ENCODE peak calls at places on chromosome 1, in nine cellular contexts. N is HepG2, B is GM12878, O is H1, E is transverse colon, X is upper lobe of left lung, W is K562, I is suprapubic skin, Y is stomach. Q is an unnamed sample.

GRCh38 chr1:93704063-93704462 is 22.4 kb upstream of the BCAR3 start:
- DNase-seq in N (no peak), B (peak; percentile 89), O (no peak), E (peak; percentile 27), X (no peak), W (no peak), I (no peak), Y (no peak), Q (peak; percentile 52)

GRCh38 chr1:224454337-224455055 is 19.9 kb upstream of the WDR26 start:
- DNase-seq in N (peak; percentile 77), B (no peak), O (no peak), E (peak; percentile 59), X (peak; percentile 57), W (no peak), I (no peak), Y (no peak), Q (no peak)

GRCh38 chr1:60612790-60613189 is 469.6 kb upstream of the NFIA start:
- DNase-seq in N (no peak), B (no peak), O (no peak), E (no peak), X (no peak), W (no peak), I (no peak), Y (no peak), Q (no peak)

GRCh38 chr1:51583532-51583931 is 33.4 kb upstream of the OSBPL9 start:
- DNase-seq in N (peak; percentile 19), B (no peak), O (no peak), E (no peak), X (peak; percentile 27), W (peak; percentile 28), I (peak; percentile 62), Y (peak; percentile 27), Q (peak; percentile 75)

GRCh38 chr1:216815239-216815955 is 92.2 kb upstream of the ESRRG start:
- DNase-seq in N (no peak), B (no peak), O (no peak), E (no peak), X (no peak), W (no peak), I (peak; percentile 57), Y (no peak), Q (no peak)

GRCh38 chr1:147840909-147841308 is 61.7 kb upstream of the GJA8 start:
- DNase-seq in N (no peak), B (no peak), O (no peak), E (no peak), X (no peak), W (peak; percentile 61), I (no peak), Y (no peak), Q (no peak)

GRCh38 chr1:208254862-208255261 is 10.7 kb upstream of the PLXNA2 start:
- DNase-seq in N (no peak), B (no peak), O (no peak), E (no peak), X (no peak), W (no peak), I (no peak), Y (no peak), Q (no peak)

GRCh38 chr1:54800899-54801759 is at the start of gene TTC22:
- DNase-seq in N (no peak), B (peak; percentile 35), O (peak; percentile 73), E (peak; percentile 88), X (peak; percentile 84), W (peak; percentile 68), I (peak; percentile 72), Y (peak; percentile 83), Q (peak; percentile 76)

GRCh38 chr1:10841059-10841458 is 44.6 kb upstream of the CASZ1 start:
- DNase-seq in N (no peak), B (no peak), O (no peak), E (no peak), X (no peak), W (no peak), I (no peak), Y (no peak), Q (no peak)

GRCh38 chr1:10848109-10848684 is 51.8 kb upstream of the CASZ1 start:
- DNase-seq in N (peak; percentile 71), B (no peak), O (no peak), E (no peak), X (no peak), W (no peak), I (no peak), Y (peak; percentile 49), Q (no peak)

GRCh38 chr1:10839188-10839770 is 42.8 kb upstream of the CASZ1 start:
- DNase-seq in N (no peak), B (no peak), O (no peak), E (no peak), X (no peak), W (no peak), I (no peak), Y (no peak), Q (no peak)

GRCh38 chr1:10838541-10838940 is 42.1 kb upstream of the CASZ1 start:
- DNase-seq in N (no peak), B (no peak), O (peak; percentile 52), E (no peak), X (no peak), W (no peak), I (no peak), Y (no peak), Q (no peak)

DNA sequence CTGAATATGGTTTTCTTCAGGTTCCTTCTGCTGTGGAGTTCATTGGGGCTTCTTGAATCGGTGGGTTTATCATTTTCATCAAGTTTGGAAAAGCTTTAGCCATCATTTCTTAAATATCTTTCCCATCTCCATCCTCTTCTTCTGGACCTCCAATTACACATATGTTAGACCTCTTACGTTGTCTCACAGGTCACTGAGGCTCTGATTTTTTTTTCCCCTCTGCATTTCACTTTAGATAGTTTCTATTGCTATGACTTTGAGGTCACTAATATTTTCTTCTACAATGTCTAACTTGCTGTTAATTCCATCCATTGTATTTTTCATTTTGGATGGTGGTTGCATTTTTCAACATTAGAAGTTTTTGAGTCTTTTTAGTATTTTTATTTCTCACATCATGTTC is 47.3 kb upstream of the CASZ1 start:
- DNase-seq in N (no peak), B (no peak), O (no peak), E (no peak), X (no peak), W (no peak), I (no peak), Y (no peak), Q (no peak)
- TF ChIP-seq EP300 in N (no peak), B (no peak), O (no peak), E (no peak), X (no peak), W (no peak), I (no peak), Y (no peak), Q (no peak)

GRCh38 chr1:228463009-228463558 is 24.1 kb upstream of the RNF187 start:
- DNase-seq in N (no peak), B (no peak), O (no peak), E (no peak), X (no peak), W (no peak), I (no peak), Y (no peak), Q (peak; percentile 10)

GRCh38 chr1:228463559-228464455 is 23.4 kb upstream of the RNF187 start:
- DNase-seq in N (no peak), B (no peak), O (peak; percentile 82), E (peak; percentile 39), X (no peak), W (peak; percentile 96), I (no peak), Y (peak; percentile 27), Q (peak; percentile 68)

GRCh38 chr1:228465571-228466146 is 21.5 kb upstream of the RNF187 start:
- DNase-seq in N (no peak), B (no peak), O (no peak), E (no peak), X (no peak), W (no peak), I (no peak), Y (no peak), Q (no peak)

GRCh38 chr1:228465134-228465533 is 22.0 kb upstream of the RNF187 start:
- DNase-seq in N (no peak), B (no peak), O (no peak), E (no peak), X (no peak), W (no peak), I (no peak), Y (no peak), Q (no peak)

GRCh38 chr1:228464487-228464983 is 22.6 kb upstream of the RNF187 start:
- DNase-seq in N (no peak), B (no peak), O (peak; percentile 84), E (peak; percentile 69), X (peak; percentile 52), W (no peak), I (peak; percentile 76), Y (peak; percentile 50), Q (peak; percentile 78)
- TF ChIP-seq POLR2AphosphoS5 in N (no peak), B (no peak), O (no peak), E (no peak), X (no peak), W (no peak), I (no peak), Y (no peak), Q (no peak)

GRCh38 chr1:90142697-90143096 is 147.8 kb downstream of the ZNF326 start:
- DNase-seq in N (no peak), B (no peak), O (no peak), E (no peak), X (no peak), W (no peak), I (no peak), Y (no peak), Q (no peak)

GRCh38 chr1:90143522-90144050 is 148.7 kb downstream of the ZNF326 start:
- DNase-seq in N (no peak), B (no peak), O (no peak), E (no peak), X (no peak), W (no peak), I (no peak), Y (no peak), Q (no peak)

GRCh38 chr1:90135306-90135705 is 140.4 kb downstream of the ZNF326 start:
- DNase-seq in N (no peak), B (no peak), O (no peak), E (no peak), X (no peak), W (no peak), I (no peak), Y (no peak), Q (no peak)

GRCh38 chr1:90144820-90145219 is 149.9 kb downstream of the ZNF326 start:
- DNase-seq in N (no peak), B (no peak), O (no peak), E (no peak), X (no peak), W (no peak), I (no peak), Y (no peak), Q (no peak)

DNA sequence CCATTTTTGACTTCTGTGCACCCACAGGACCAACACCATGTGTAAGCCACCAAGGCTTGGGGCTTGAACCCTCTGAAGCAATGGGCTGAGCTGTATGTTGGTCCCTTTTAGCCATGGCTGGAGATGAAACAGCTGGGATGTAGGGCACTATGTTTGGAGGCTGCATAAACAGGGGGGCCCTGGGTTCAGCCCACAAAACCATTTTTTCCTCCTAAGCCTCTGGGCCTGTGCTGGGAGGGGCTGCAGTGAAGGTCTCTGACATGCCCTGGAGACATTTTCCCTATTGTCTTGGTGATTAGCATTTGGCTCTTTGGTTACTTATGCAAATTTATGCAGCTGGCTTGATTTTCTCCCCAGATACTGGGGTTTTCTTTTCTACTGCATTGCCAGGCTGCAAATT is 144.9 kb downstream of the ZNF326 start:
- DNase-seq in N (no peak), B (no peak), O (no peak), E (no peak), X (no peak), W (no peak), I (no peak), Y (no peak), Q (no peak)
- TF ChIP-seq POLR2A in N (no peak), B (no peak), O (no peak), E (no peak), X (no peak), W (no peak), I (no peak), Y (no peak), Q (no peak)

GRCh38 chr1:8423134-8423701 is 105.3 kb downstream of the SLC45A1 start:
- DNase-seq in N (no peak), B (no peak), O (peak; percentile 65), E (peak; percentile 48), X (no peak), W (peak; percentile 36), I (peak; percentile 75), Y (no peak), Q (peak; percentile 73)
- TF ChIP-seq EP300 in N (no peak), B (no peak), O (no peak), E (no peak), X (no peak), W (no peak), I (no peak), Y (no peak), Q (no peak)